ENCODE peak calls at places on chromosomes 7 and 10, in nine cellular contexts. Y is HL-60, E is GM04504, P is COR-L47, G is T-cell, D is ureter, I is pancreas, J is bronchial epithelial cell, H is AG20443. O is an unnamed sample.

GRCh38 chr10:79348640-79348988 is 1.3 kb downstream of the PPIF start:
- DNase-seq in E (no peak), J (no peak), P (no peak), G (no peak), Y (no peak), I (peak; percentile 73), H (no peak), D (no peak), O (no peak)

GRCh38 chr10:37687581-37687980 is 169.8 kb downstream of the ZNF248 start:
- DNase-seq in Y (no peak), J (no peak), H (no peak), P (no peak), E (no peak), G (no peak), I (no peak), D (no peak), O (no peak)

GRCh38 chr7:121300685-121301084 is 28.1 kb upstream of the WNT16 start:
- DNase-seq in D (no peak), Y (no peak), I (no peak), E (no peak), P (no peak), J (no peak), G (no peak), H (no peak), O (no peak)

GRCh38 chr7:12712236-12712635 is 24.8 kb downstream of the ARL4A start:
- DNase-seq in E (no peak), Y (no peak), I (no peak), H (no peak), P (no peak), G (no peak), J (no peak), D (no peak), O (no peak)

GRCh38 chr10:97571622-97572021 is 957 bp upstream of the ANKRD2 start:
- DNase-seq in G (no peak), D (peak; percentile 69), E (no peak), Y (no peak), J (peak; percentile 98), P (no peak), I (no peak), H (no peak), O (no peak)

GRCh38 chr10:58781873-58782488 is 269.3 kb downstream of the BICC1 start:
- DNase-seq in Y (no peak), D (no peak), G (no peak), P (peak; percentile 53), I (no peak), H (peak; percentile 51), E (peak; percentile 27), J (peak; percentile 71), O (no peak)

GRCh38 chr7:37833107-37833817 is 15.1 kb upstream of the NME8 start:
- DNase-seq in P (peak; percentile 38), J (peak; percentile 31), H (peak; percentile 67), I (no peak), G (peak; percentile 35), D (peak; percentile 55), E (peak; percentile 16), Y (peak; percentile 45), O (peak; percentile 43)

GRCh38 chr10:132705173-132705572 is 80.8 kb downstream of the NKX6-2 start:
- DNase-seq in P (peak; percentile 55), I (no peak), E (no peak), D (no peak), H (no peak), Y (no peak), J (no peak), G (no peak), O (peak; percentile 6)

GRCh38 chr7:110144599-110144998 is 946.3 kb upstream of the LRRN3 start:
- DNase-seq in Y (no peak), I (no peak), G (no peak), D (no peak), H (no peak), J (no peak), E (no peak), P (no peak), O (no peak)

GRCh38 chr7:142867097-142867378 is 12.2 kb downstream of the EPHB6 start:
- DNase-seq in P (no peak), J (no peak), Y (no peak), G (no peak), H (no peak), E (no peak), D (no peak), I (no peak), O (no peak)

GRCh38 chr10:3245395-3245794 is 72.8 kb upstream of the PITRM1 start:
- DNase-seq in D (no peak), E (no peak), H (no peak), I (no peak), Y (no peak), J (no peak), G (no peak), P (no peak), O (no peak)

GRCh38 chr10:84204610-84205009 is 10.3 kb downstream of the CDHR1 start:
- DNase-seq in I (no peak), Y (no peak), D (no peak), H (no peak), G (no peak), J (no peak), E (no peak), P (no peak), O (no peak)

GRCh38 chr7:92731327-92732063 is 104.9 kb downstream of the CDK6 start:
- DNase-seq in J (peak; percentile 72), H (no peak), E (no peak), P (no peak), G (no peak), D (no peak), Y (no peak), I (no peak), O (no peak)

GRCh38 chr10:28677889-28678686 is 767 bp downstream of the BAMBI start:
- DNase-seq in P (no peak), J (peak; percentile 22), H (peak; percentile 39), G (peak; percentile 13), E (no peak), Y (peak; percentile 35), I (peak; percentile 24), D (no peak), O (peak; percentile 41)

O was measured in WTC11.